ENCODE peak calls at places on chromosomes 3 and 15, in seven cellular contexts. Q is GM12865, X is tibial artery, U is A673, V is right lobe of liver, P is AG04450, B is mucosa of descending colon. E is an unnamed sample.

GRCh38 chr3:187572431-187572830 is 97.8 kb downstream of the SST start:
- DNase-seq in Q (no peak), X (no peak), U (no peak), V (no peak), P (no peak), B (no peak), E (no peak)

GRCh38 chr3:108093021-108093420 is 2.2 kb upstream of the CD47 start:
- DNase-seq in Q (no peak), X (no peak), U (no peak), V (no peak), P (no peak), B (no peak), E (no peak)

GRCh38 chr3:156382458-156383346 is 172.2 kb downstream of the SSR3 start:
- DNase-seq in Q (peak), X (no peak), U (peak), V (no peak), P (no peak), B (no peak), E (no peak)

GRCh38 chr3:32181801-32182200 is 56.7 kb upstream of the CMTM8 start:
- DNase-seq in Q (no peak), X (no peak), U (no peak), V (no peak), P (no peak), B (no peak), E (no peak)

GRCh38 chr3:52231502-52232278 is 6.2 kb upstream of the TLR9 start:
- DNase-seq in Q (peak), X (no peak), U (peak), V (peak), P (no peak), B (peak), E (no peak)

GRCh38 chr3:45793482-45794176 is 2.7 kb downstream of the SLC6A20 start:
- DNase-seq in Q (no peak), X (no peak), U (no peak), V (no peak), P (no peak), B (no peak), E (no peak)

GRCh38 chr3:153038779-153039178 is 123.2 kb upstream of the RAP2B start:
- DNase-seq in Q (no peak), X (no peak), U (no peak), V (no peak), P (no peak), B (no peak), E (no peak)

GRCh38 chr15:63219196-63219719 is 29.9 kb downstream of the RAB8B start:
- DNase-seq in Q (no peak), X (no peak), U (no peak), V (no peak), P (no peak), B (no peak), E (no peak)

GRCh38 chr3:31534036-31534435 is 1.3 kb downstream of the STT3B start:
- DNase-seq in Q (peak), X (no peak), U (peak), V (no peak), P (no peak), B (no peak), E (no peak)

GRCh38 chr3:165383381-165383780 is 187.2 kb upstream of the SLITRK3 start:
- DNase-seq in Q (no peak), X (no peak), U (no peak), V (no peak), P (no peak), B (no peak), E (no peak)

GRCh38 chr15:31359722-31360111 is 33.1 kb downstream of the KLF13 start:
- DNase-seq in Q (no peak), X (no peak), U (no peak), V (no peak), P (no peak), B (no peak), E (no peak)

GRCh38 chr3:10712121-10712520 is 103.9 kb upstream of the SLC6A11 start:
- DNase-seq in Q (no peak), X (no peak), U (no peak), V (no peak), P (no peak), B (no peak), E (no peak)

GRCh38 chr3:122668930-122669730 is 11.5 kb upstream of the PARP14 start:
- DNase-seq in Q (peak), X (no peak), U (no peak), V (no peak), P (peak), B (no peak), E (peak)

GRCh38 chr3:75249005-75249404 is 415.1 kb upstream of the FRG2C start:
- DNase-seq in Q (no peak), X (no peak), U (peak), V (no peak), P (no peak), B (no peak), E (no peak)

GRCh38 chr3:27340524-27340923 is 28.7 kb downstream of the NEK10 start:
- DNase-seq in Q (no peak), X (no peak), U (no peak), V (no peak), P (no peak), B (no peak), E (no peak)

GRCh38 chr3:132006605-132007204 is 28.1 kb downstream of the CPNE4 start:
- DNase-seq in Q (peak), X (no peak), U (peak), V (peak), P (no peak), B (no peak), E (no peak)

GRCh38 chr3:128383316-128384235 is 83.1 kb downstream of the DNAJB8 start:
- DNase-seq in Q (no peak), X (peak), U (peak), V (peak), P (no peak), B (peak), E (no peak)

GRCh38 chr3:58008140-58009025 is at the start of gene FLNB:
- DNase-seq in Q (peak), X (peak), U (peak), V (peak), P (no peak), B (peak), E (no peak)

GRCh38 chr3:146148468-146148931 is 12.5 kb downstream of the PLOD2 start:
- DNase-seq in Q (no peak), X (no peak), U (peak), V (no peak), P (no peak), B (no peak), E (no peak)
- TF ChIP-seq CTCF in Q (no peak), X (peak), U (peak), V (peak), P (peak), B (no peak), E (peak)

DNA sequence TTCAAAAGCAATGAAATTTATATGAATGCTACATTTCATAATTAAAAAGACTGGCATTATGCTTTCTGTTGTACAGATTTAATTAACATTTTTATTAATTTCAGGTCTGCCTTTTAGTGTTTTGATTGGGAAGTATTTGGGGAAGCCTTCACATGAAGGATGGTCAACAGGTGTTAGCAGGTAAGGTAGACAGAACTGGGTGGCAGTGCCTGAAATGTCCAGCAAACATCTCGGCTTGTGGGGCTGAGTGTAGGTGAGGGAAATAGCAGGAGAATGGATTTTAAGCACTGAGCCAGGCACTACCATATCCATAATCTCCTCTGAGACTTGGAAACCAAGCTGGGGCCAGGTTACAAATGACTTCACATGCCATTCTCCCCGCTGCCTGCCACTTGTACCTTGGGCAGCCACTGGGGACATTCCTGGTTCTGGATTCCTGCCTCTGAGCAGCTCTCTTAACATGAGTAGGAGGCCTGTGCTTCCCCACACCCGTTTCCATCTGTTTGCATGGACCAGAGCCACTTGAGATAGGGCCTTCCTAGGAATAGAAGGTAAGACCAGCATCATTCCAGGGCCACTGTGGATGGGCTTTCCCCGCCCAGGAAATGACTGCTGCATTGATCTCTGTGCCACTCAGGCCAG is 125.9 kb upstream of the HES1 start:
- DNase-seq in Q (no peak), X (no peak), U (no peak), V (no peak), P (no peak), B (no peak), E (no peak)
- TF ChIP-seq CTCF in Q (no peak), X (no peak), U (no peak), V (no peak), P (no peak), B (no peak), E (no peak)

GRCh38 chr3:193446975-193447602 is 68.5 kb upstream of the ATP13A5 start:
- DNase-seq in Q (no peak), X (no peak), U (no peak), V (no peak), P (no peak), B (no peak), E (no peak)

GRCh38 chr3:193451881-193452280 is 73.3 kb upstream of the ATP13A5 start:
- DNase-seq in Q (no peak), X (no peak), U (no peak), V (no peak), P (no peak), B (no peak), E (no peak)

DNA sequence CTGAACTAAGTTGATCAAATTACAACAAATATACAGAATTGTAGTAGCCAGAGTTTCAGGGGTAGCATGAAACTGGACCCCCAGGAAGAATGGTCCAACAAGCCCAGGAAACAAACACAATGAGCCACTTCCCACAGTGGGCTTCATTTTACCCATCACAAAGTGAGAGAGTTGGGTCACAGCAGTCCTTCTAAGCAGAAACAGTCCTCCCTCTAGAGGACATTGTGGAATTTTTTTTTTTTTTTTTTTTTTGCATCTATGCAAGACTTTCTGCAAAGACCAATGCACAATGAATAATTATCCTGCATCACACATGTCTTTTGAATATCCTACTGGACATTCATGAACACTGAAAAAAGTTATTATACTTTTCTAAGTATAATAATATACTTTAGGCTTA is 73.8 kb upstream of the ATP13A5 start:
- DNase-seq in Q (no peak), X (no peak), U (peak), V (no peak), P (no peak), B (no peak), E (no peak)
- TF ChIP-seq CTCF in Q (no peak), X (no peak), U (peak), V (no peak), P (peak), B (no peak), E (peak)

GRCh38 chr3:195897853-195898415 is 10.4 kb downstream of the TNK2 start:
- DNase-seq in Q (no peak), X (no peak), U (no peak), V (no peak), P (no peak), B (no peak), E (no peak)
- TF ChIP-seq CTCF in Q (no peak), X (no peak), U (no peak), V (no peak), P (peak), B (no peak), E (no peak)

GRCh38 chr3:175957427-175957826 is 1098.3 kb downstream of the NAALADL2 start:
- DNase-seq in Q (no peak), X (no peak), U (no peak), V (no peak), P (no peak), B (no peak), E (no peak)

GRCh38 chr3:175951047-175951694 is 1092.0 kb downstream of the NAALADL2 start:
- DNase-seq in Q (no peak), X (no peak), U (no peak), V (no peak), P (peak), B (no peak), E (no peak)

DNA sequence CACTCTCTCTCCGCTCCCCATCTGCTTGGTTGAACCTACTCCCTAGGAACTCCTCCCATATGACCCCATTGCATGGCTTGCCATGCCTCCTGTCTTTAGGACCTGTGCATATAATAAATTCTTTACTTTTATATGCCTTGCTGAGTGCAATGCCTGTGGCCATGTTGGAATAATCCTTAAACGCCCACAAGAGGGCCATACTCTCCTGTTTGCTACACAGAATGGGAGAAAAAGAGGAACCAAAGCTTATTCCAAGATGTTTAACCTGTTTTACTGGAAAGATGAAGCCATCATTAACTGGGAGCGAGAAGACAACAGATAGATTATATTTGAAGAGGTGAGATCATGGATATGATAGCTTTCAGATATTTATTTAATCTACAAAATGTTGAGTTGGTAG is 1097.8 kb downstream of the NAALADL2 start:
- DNase-seq in Q (no peak), X (no peak), U (peak), V (no peak), P (no peak), B (no peak), E (no peak)
- TF ChIP-seq CTCF in Q (no peak), X (no peak), U (peak), V (peak), P (peak), B (no peak), E (peak)

GRCh38 chr15:49832421-49832980 is 211.7 kb downstream of the DTWD1 start:
- DNase-seq in Q (peak), X (no peak), U (no peak), V (peak), P (no peak), B (peak), E (no peak)
- TF ChIP-seq CTCF in Q (peak), X (no peak), U (peak), V (peak), P (peak), B (peak), E (peak)

GRCh38 chr15:67444100-67444499 is 76.8 kb upstream of the C15orf61 start:
- DNase-seq in Q (no peak), X (no peak), U (no peak), V (no peak), P (no peak), B (no peak), E (no peak)
- TF ChIP-seq CTCF in Q (no peak), X (no peak), U (no peak), V (no peak), P (no peak), B (no peak), E (no peak)

DNA sequence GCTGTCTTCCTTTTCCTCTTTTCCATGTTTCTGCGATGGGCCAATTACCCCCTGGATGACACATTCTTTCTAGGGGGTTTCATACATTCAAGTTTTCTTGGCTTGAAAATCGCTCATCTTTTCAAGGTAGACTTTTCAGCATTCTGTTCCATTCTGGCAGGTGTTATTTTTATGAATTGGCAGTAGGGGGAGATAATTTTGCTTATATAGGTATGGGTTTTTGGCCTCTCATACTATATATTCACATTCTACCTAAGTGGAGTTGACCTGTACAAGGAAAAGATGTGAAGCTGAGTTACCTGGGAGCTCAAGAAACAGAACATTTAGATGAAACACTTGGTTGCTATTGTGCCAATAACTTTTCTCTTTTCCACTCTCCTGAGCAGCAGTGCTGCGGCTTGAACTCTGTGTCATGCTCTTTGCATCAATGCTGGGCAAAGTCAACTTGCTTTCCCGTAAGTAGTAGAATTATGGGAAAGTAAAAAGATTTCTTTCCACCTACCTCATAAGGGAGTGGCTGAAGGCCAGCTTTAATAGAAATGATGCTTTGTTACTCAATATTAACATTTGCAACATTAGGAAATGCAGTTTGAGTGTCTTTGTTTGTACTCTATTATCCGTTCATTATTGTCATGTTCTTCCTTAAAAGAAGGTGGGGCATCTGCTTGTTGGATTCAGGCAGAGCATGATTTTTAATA is 27.9 kb upstream of the MFSD1 start:
- DNase-seq in Q (no peak), X (no peak), U (no peak), V (no peak), P (peak), B (no peak), E (no peak)
- TF ChIP-seq CTCF in Q (no peak), X (no peak), U (peak), V (no peak), P (no peak), B (no peak), E (no peak)

GRCh38 chr3:181948286-181948685 is 236.6 kb downstream of the SOX2 start:
- DNase-seq in Q (no peak), X (no peak), U (no peak), V (no peak), P (no peak), B (no peak), E (no peak)
- TF ChIP-seq CTCF in Q (no peak), X (no peak), U (peak), V (no peak), P (no peak), B (no peak), E (peak)

DNA sequence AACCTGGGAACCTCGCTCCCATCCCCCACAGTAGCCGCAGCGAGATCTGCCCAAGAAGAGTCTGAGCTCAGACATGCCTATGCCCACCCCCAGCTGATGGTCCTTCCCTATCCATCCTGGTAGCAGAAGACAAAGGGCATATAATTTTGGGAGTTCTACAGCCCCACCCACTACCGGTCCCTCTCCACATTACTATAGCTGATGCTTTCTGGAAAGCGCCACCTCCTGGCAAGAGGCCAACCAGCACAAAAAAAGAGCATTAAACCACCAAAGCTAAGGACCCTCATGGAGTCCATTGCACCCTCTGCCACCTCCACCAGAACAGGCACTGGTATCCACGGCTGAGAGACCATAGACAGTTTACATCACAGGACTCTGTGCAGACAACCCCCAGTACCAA is 168.4 kb downstream of the MEGF11 start:
- DNase-seq in Q (peak), X (no peak), U (peak), V (no peak), P (no peak), B (no peak), E (no peak)
- TF ChIP-seq CTCF in Q (peak), X (no peak), U (peak), V (no peak), P (no peak), B (no peak), E (no peak)

E was measured in astrocyte of the cerebellum.